ENCODE peak calls at places on chromosomes 13 and 19, in six cellular contexts. N, M, R, T, D and Z are unnamed samples.

GRCh38 chr13:39100996-39101751 is 62.9 kb downstream of the NHLRC3 start:
- DNase-seq in M (no peak), R (no peak), T (no peak), N (no peak), D (no peak), Z (no peak)

GRCh38 chr13:74246398-74246975 is 112.3 kb upstream of the KLF12 start:
- DNase-seq in R (no peak), M (no peak), N (no peak), T (no peak), D (no peak), Z (peak; percentile 69)

GRCh38 chr13:47696677-47697076 is 304.4 kb downstream of the SUCLA2 start:
- DNase-seq in M (peak; percentile 29), N (no peak), R (no peak), D (no peak), T (no peak), Z (no peak)

GRCh38 chr13:38577048-38577447 is 109.8 kb upstream of the FREM2 start:
- DNase-seq in R (no peak), N (no peak), M (no peak), D (no peak), T (no peak), Z (no peak)

GRCh38 chr19:10363789-10364281 is 16.5 kb downstream of the TYK2 start:
- DNase-seq in D (no peak), M (no peak), T (no peak), R (no peak), N (no peak), Z (no peak)

GRCh38 chr19:31991984-31992655 is 353.3 kb upstream of the ZNF507 start:
- DNase-seq in D (no peak), T (no peak), M (no peak), N (no peak), R (no peak), Z (no peak)

GRCh38 chr13:39855236-39855635 is 199.8 kb downstream of the COG6 start:
- DNase-seq in T (no peak), N (no peak), R (no peak), D (no peak), M (no peak), Z (no peak)

GRCh38 chr13:44401577-44401976 is 28.0 kb downstream of the SERP2 start:
- DNase-seq in N (no peak), M (no peak), T (no peak), R (no peak), D (no peak), Z (no peak)

GRCh38 chr19:28838909-28839308 is 374.0 kb downstream of the UQCRFS1 start:
- DNase-seq in R (no peak), T (no peak), M (no peak), N (no peak), D (no peak), Z (no peak)

GRCh38 chr19:1162404-1163282 is 11.4 kb downstream of the SBNO2 start:
- DNase-seq in D (no peak), R (no peak), T (no peak), M (no peak), N (no peak), Z (no peak)
- H3K4me1 ChIP-seq in D (no peaks in the 10 kb centered on the region), R (no peaks in the 10 kb centered on the region), T (peaks cover 8% of the 10 kb centered on the region), M (no peaks in the 10 kb centered on the region), N (peaks cover 12% of the 10 kb centered on the region), Z (peaks cover 12% of the 10 kb centered on the region)

GRCh38 chr13:57982782-57983181 is 351.2 kb downstream of the PCDH17 start:
- DNase-seq in D (no peak), M (no peak), N (no peak), R (no peak), T (no peak), Z (no peak)

GRCh38 chr13:57992416-57992815 is 360.9 kb downstream of the PCDH17 start:
- DNase-seq in D (no peak), N (no peak), R (no peak), T (no peak), M (no peak), Z (no peak)

GRCh38 chr13:57988276-57988675 is 356.7 kb downstream of the PCDH17 start:
- DNase-seq in M (no peak), N (no peak), R (no peak), D (no peak), T (no peak), Z (no peak)
- H3K27ac ChIP-seq in M (no peak overlapping the region), N (no peak overlapping the region), R (no peak overlapping the region), D (no peak overlapping the region), T (no peak overlapping the region), Z (no peak overlapping the region)

DNA sequence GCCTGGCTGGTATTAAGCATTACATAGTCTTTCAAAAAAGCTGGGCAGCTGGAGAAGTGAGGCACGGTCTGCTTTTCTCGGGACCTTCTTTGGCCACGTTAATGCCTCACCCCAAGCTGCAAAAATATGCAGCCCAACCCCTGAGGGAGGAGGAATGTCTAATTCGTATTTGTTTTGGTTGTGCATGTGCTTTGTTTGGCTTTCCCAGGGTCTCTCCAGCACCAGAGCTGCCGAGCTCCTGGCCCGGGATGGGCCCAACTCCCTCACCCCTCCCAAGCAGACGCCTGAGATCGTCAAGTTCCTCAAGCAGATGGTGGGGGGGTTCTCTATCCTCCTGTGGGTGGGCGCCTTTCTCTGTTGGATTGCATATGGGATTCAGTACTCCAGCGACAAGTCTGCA is 7.9 kb downstream of the ATP12A start:
- DNase-seq in D (no peak), N (no peak), T (no peak), M (no peak), R (no peak), Z (no peak)
- H3K27me3 ChIP-seq in D (peaks cover 3% of the 10 kb centered on the region), N (no peaks in the 10 kb centered on the region), T (no peaks in the 10 kb centered on the region), M (no peaks in the 10 kb centered on the region), R (no peaks in the 10 kb centered on the region), Z (no peaks in the 10 kb centered on the region)

DNA sequence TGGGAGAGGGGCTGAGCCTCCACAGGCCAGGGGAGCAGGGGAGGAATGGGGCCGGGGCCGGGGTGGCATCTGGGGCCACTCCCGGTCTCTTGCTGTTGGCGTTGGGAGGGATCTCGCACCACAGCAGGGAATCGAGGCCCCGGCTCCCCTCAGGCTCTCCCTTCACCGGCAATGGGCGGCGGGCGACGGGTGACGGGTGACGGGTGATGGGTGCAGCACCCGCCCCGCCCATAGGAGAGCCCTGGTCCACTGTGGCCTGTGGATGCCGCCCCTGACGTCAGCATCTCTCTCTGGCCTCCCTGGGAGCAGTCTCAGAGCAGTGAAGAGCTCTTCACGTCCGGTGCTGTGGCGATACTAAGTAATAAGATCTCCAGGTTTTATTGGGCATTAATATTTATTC is 133.6 kb downstream of the KDM4B start:
- DNase-seq in M (no peak), R (no peak), D (no peak), N (no peak), T (no peak), Z (no peak)
- H3K4me1 ChIP-seq in M (no peaks in the 10 kb centered on the region), R (no peaks in the 10 kb centered on the region), D (no peaks in the 10 kb centered on the region), N (no peaks in the 10 kb centered on the region), T (no peaks in the 10 kb centered on the region), Z (peaks cover 18% of the 10 kb centered on the region)

DNA sequence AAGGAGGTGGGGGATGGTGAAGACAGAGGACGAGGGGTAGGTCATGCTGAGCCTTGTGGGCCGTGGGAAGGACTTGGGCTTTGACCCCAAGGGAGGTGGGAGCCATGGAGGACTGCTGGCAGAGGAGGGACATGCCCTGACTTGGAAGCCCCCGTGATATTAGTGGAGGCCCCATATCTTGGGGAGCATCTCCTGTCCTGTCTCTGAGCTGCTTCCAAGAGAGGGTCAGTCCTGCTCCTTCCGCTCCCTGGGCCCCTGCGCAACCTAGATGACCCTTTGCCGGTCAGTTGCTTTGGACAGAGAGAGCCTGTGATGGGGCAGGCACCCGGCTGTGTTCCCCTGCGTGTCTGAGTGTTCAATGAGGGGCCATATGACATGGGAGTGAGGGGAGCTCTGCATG is 5.2 kb downstream of the TLE6 start:
- DNase-seq in R (no peak), T (no peak), M (no peak), D (no peak), N (no peak), Z (no peak)
- H3K27ac ChIP-seq in R (peak overlapping the region; percentile 86), T (peak overlapping the region; percentile 93), M (no peak overlapping the region), D (no peak overlapping the region), N (peak overlapping the region; percentile 54), Z (peak overlapping the region; percentile 76)

DNA sequence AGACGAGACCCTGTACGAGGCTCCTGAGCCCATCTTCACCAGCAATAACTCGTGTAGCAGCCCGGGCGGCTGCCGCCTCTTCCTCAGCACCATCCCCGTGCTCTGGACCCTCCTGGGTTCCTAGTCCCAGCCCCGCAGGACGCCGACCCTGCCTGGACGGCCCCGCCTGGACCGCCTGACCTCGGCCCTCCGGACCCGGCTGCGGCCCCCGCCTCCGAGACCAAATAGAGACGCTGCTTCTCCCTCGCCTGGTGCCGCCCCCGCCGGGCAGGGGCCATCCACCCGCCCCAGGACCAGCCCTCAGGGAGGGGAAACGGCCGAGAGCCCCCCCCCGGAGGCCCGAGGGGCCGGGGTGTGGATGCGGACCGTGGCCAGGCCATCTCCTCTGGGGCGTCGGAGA is 14.1 kb downstream of the EFNA2 start:
- DNase-seq in M (no peak), N (no peak), R (no peak), D (no peak), T (no peak), Z (no peak)
- H3K27me3 ChIP-seq in M (no peaks in the 10 kb centered on the region), N (peaks cover 3% of the 10 kb centered on the region), R (peaks cover 8% of the 10 kb centered on the region), D (peaks cover 4% of the 10 kb centered on the region), T (no peaks in the 10 kb centered on the region), Z (peaks cover 9% of the 10 kb centered on the region)

DNA sequence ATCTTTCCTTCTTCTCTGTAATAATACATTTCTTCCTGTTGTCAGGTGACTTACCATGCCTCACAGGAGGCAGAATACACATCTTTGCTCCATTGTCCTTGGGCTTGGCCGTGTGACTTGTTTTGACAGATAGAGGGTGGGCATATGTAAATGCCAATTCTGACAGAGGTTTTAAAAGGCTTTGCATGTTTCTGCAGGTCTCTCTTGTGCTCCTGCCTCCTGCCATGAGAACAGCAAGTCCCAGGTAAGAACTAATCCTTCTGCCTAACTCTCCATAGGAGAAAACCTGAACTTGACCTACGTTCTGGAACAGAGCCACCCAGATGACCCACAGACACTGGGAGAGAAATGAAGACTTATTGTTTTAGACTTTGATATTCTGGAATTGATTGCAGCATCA is 88.7 kb upstream of the TNFSF11 start:
- DNase-seq in D (no peak), M (no peak), R (no peak), N (no peak), T (no peak), Z (no peak)
- H3K4me1 ChIP-seq in D (no peaks in the 10 kb centered on the region), M (no peaks in the 10 kb centered on the region), R (no peaks in the 10 kb centered on the region), N (no peaks in the 10 kb centered on the region), T (no peaks in the 10 kb centered on the region), Z (no peaks in the 10 kb centered on the region)

DNA sequence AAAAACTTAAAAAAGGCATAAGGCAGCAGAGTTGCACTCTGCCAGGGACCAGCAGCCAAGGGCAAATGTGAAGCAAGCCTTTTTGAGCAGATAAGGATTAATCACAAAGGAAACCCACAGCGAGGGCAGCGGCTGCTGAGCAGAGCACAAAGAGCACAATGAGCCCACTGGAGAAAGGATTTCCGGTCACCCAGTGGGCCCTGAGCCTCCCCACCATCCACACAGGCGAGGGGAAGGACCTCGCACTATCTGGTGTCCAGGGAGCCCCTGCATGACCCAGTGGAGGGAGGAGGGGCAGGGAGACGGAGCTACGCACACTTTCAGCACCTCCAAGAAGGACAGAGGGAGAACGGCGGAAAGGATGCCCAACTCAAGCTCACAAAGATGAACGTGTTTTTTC is 40.0 kb downstream of the COL4A1 start:
- DNase-seq in M (peak; percentile 69), D (no peak), N (no peak), R (no peak), T (peak; percentile 17), Z (no peak)
- H3K27ac ChIP-seq in M (no peak overlapping the region), D (no peak overlapping the region), N (no peak overlapping the region), R (peak overlapping the region; percentile 70), T (peak overlapping the region; percentile 63), Z (peak overlapping the region; percentile 76)

DNA sequence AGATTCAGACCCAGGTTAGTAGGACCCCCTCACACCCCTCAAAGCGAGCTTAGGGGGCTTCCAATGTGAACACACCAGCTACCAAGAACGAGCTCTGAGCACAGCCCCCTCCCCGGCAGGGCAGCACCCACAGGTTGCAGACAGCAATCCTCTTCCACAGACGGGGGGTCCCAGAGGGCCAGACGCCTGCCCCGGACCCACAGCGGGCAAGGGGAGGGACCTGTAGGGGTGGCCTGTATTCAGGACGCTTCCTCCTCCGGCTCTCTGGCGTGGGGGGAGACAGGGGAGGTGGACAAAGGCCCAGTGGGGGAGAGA is 4.8 kb downstream of the TTYH1 start:
- DNase-seq in D (no peak), M (no peak), N (no peak), R (no peak), T (no peak), Z (no peak)
- H3K27me3 ChIP-seq in D (peaks cover 19% of the 10 kb centered on the region), M (peaks cover 4% of the 10 kb centered on the region), N (no peaks in the 10 kb centered on the region), R (peaks cover 49% of the 10 kb centered on the region), T (peaks cover 3% of the 10 kb centered on the region), Z (peaks cover 43% of the 10 kb centered on the region)